ENCODE peak calls at places on chromosomes 6 and 20, in six cellular contexts. L is activated naive CD4-positive, alpha-beta T cell; Q is neuronal stem cell; W is activated T-cell treated with anti-CD3 and anti-CD28 coated beads for 48 hours; K is transverse colon; X is cardiac muscle cell. P is an unnamed sample.

GRCh38 chr20:5188736-5189135 is 61.9 kb downstream of the CDS2 start:
- DNase-seq in L (no peak), Q (peak), W (no peak), K (no peak), X (no peak), P (no peak)

GRCh38 chr20:17636523-17637412 is 45.3 kb downstream of the RRBP1 start:
- DNase-seq in L (no peak), Q (peak), W (no peak), K (no peak), X (peak), P (no peak)

GRCh38 chr6:147695819-147696218 is 187.3 kb downstream of the SAMD5 start:
- DNase-seq in L (no peak), Q (no peak), W (no peak), K (no peak), X (no peak), P (no peak)

GRCh38 chr20:23257848-23258746 is 92.5 kb upstream of the NXT1 start:
- DNase-seq in L (no peak), Q (no peak), W (no peak), K (no peak), X (no peak), P (no peak)

GRCh38 chr6:34145161-34146020 is 496 bp downstream of the GRM4 start:
- DNase-seq in L (no peak), Q (peak), W (peak), K (no peak), X (peak), P (peak)

GRCh38 chr6:48176909-48177308 is 65.9 kb upstream of the PTCHD4 start:
- DNase-seq in L (no peak), Q (no peak), W (no peak), K (no peak), X (no peak), P (no peak)

GRCh38 chr20:5741089-5741488 is 9.1 kb upstream of the SHLD1 start:
- DNase-seq in L (no peak), Q (no peak), W (no peak), K (no peak), X (no peak), P (no peak)

GRCh38 chr6:21409231-21409630 is 184.3 kb upstream of the SOX4 start:
- DNase-seq in L (no peak), Q (no peak), W (no peak), K (no peak), X (no peak), P (no peak)

GRCh38 chr20:34871966-34872603 is 571 bp downstream of the GGT7 start:
- DNase-seq in L (no peak), Q (no peak), W (no peak), K (no peak), X (no peak), P (no peak)

GRCh38 chr6:84361372-84362179 is 134.1 kb upstream of the CEP162 start:
- DNase-seq in L (no peak), Q (no peak), W (no peak), K (no peak), X (no peak), P (no peak)

GRCh38 chr6:149867876-149868640 is 3.9 kb upstream of the LRP11 start:
- DNase-seq in L (no peak), Q (no peak), W (no peak), K (no peak), X (no peak), P (no peak)

GRCh38 chr20:61757678-61758555 is 307.8 kb downstream of the TAF4 start:
- DNase-seq in L (no peak), Q (no peak), W (no peak), K (no peak), X (no peak), P (no peak)

GRCh38 chr20:21048841-21049273 is 57.3 kb downstream of the LINC00237 start:
- DNase-seq in L (no peak), Q (peak), W (peak), K (peak), X (peak), P (peak)

GRCh38 chr20:47356220-47356525 is 326 bp downstream of the ZMYND8 start:
- DNase-seq in L (no peak), Q (no peak), W (no peak), K (no peak), X (no peak), P (no peak)

GRCh38 chr6:160133441-160134336 is 12.1 kb downstream of the SLC22A1 start:
- DNase-seq in L (no peak), Q (no peak), W (no peak), K (no peak), X (no peak), P (no peak)

GRCh38 chr6:106609699-106610098 is 19.6 kb downstream of the RTN4IP1 start:
- DNase-seq in L (no peak), Q (no peak), W (no peak), K (peak), X (peak), P (peak)

GRCh38 chr20:36585410-36586125 is 12.2 kb downstream of the TGIF2 start:
- DNase-seq in L (no peak), Q (no peak), W (no peak), K (no peak), X (no peak), P (no peak)

GRCh38 chr6:166228839-166229528 is 61.3 kb upstream of the TBXT start:
- DNase-seq in L (no peak), Q (no peak), W (no peak), K (no peak), X (no peak), P (no peak)

GRCh38 chr6:143368426-143368825 is 82.1 kb downstream of the ADAT2 start:
- DNase-seq in L (no peak), Q (no peak), W (no peak), K (no peak), X (no peak), P (no peak)

GRCh38 chr6:3885262-3886036 is 36.3 kb downstream of the FAM50B start:
- DNase-seq in L (no peak), Q (no peak), W (no peak), K (no peak), X (peak), P (peak)

GRCh38 chr6:84728602-84729001 is 35.8 kb downstream of the TBX18 start:
- DNase-seq in L (no peak), Q (peak), W (no peak), K (no peak), X (no peak), P (no peak)

GRCh38 chr6:83062225-83062624 is 3.4 kb downstream of the UBE3D start:
- DNase-seq in L (no peak), Q (no peak), W (no peak), K (no peak), X (no peak), P (no peak)

GRCh38 chr6:11272491-11273192 is 40.2 kb upstream of the NEDD9 start:
- DNase-seq in L (no peak), Q (no peak), W (no peak), K (no peak), X (peak), P (peak)

GRCh38 chr6:153001767-153002612 is 519 bp downstream of the MTRF1L start:
- DNase-seq in L (no peak), Q (no peak), W (no peak), K (peak), X (peak), P (no peak)

GRCh38 chr6:76881414-76881813 is 581.9 kb downstream of the HTR1B start:
- DNase-seq in L (no peak), Q (no peak), W (no peak), K (no peak), X (no peak), P (no peak)

GRCh38 chr6:132400641-132401119 is 595 bp downstream of the MOXD1 start:
- DNase-seq in L (no peak), Q (peak), W (no peak), K (no peak), X (peak), P (no peak)

GRCh38 chr6:43575105-43575771 is 600 bp downstream of the XPO5 start:
- DNase-seq in L (peak), Q (peak), W (no peak), K (peak), X (peak), P (peak)

GRCh38 chr20:13567663-13568062 is 71.1 kb downstream of the TASP1 start:
- DNase-seq in L (no peak), Q (no peak), W (no peak), K (no peak), X (no peak), P (no peak)